ENCODE peak calls at places on chromosomes 12 and 14, in nine cellular contexts. K, O, S, R, P, B, Q, G and H are unnamed samples.

GRCh38 chr12:49346659-49347306 is at the start of gene DNAJC22:
- DNase-seq in B (no peak), Q (no peak), G (peak), K (no peak), S (no peak), P (no peak), O (no peak), R (peak), H (peak)

GRCh38 chr12:13465641-13466040 is 269.1 kb downstream of the EMP1 start:
- DNase-seq in B (no peak), P (no peak), S (no peak), O (no peak), K (no peak), Q (peak), R (no peak), G (no peak), H (peak)

GRCh38 chr12:110561471-110562201 is 21.5 kb downstream of the PPTC7 start:
- DNase-seq in B (no peak), Q (peak), O (no peak), P (peak), S (no peak), R (no peak), G (no peak), K (no peak), H (no peak)

GRCh38 chr12:76417116-76417515 is 68.9 kb upstream of the BBS10 start:
- DNase-seq in B (no peak), K (no peak), G (no peak), R (no peak), S (no peak), P (no peak), O (no peak), Q (no peak), H (no peak)

GRCh38 chr14:28785096-28785952 is 18.7 kb downstream of the FOXG1 start:
- DNase-seq in K (no peak), R (no peak), Q (no peak), P (peak), B (no peak), S (no peak), O (no peak), G (peak), H (no peak)

GRCh38 chr14:24513009-24513408 is 4.9 kb upstream of the CMA1 start:
- DNase-seq in O (no peak), B (peak), K (no peak), R (no peak), S (no peak), Q (no peak), G (peak), P (no peak), H (peak)

GRCh38 chr14:103378042-103378854 is 7.0 kb upstream of the MARK3 start:
- DNase-seq in R (no peak), K (no peak), S (no peak), B (no peak), Q (no peak), O (no peak), P (no peak), G (no peak), H (no peak)

GRCh38 chr12:70837026-70837425 is 83.5 kb downstream of the PTPRR start:
- DNase-seq in Q (no peak), R (no peak), P (no peak), K (no peak), O (no peak), S (no peak), G (no peak), B (no peak), H (no peak)

GRCh38 chr12:2283480-2283879 is 230.7 kb downstream of the CACNA1C start:
- DNase-seq in B (no peak), O (no peak), Q (no peak), S (no peak), G (no peak), K (no peak), P (no peak), R (no peak), H (no peak)

GRCh38 chr14:103521438-103521961 is 1.1 kb downstream of the CKB start:
- DNase-seq in O (no peak), B (no peak), K (no peak), R (no peak), G (no peak), S (no peak), P (no peak), Q (no peak), H (peak)

GRCh38 chr14:61343471-61343870 is 22.1 kb downstream of the PRKCH start:
- DNase-seq in P (no peak), S (no peak), O (no peak), R (no peak), B (no peak), G (no peak), Q (no peak), K (no peak), H (peak)

GRCh38 chr14:56339855-56340701 is 221.9 kb downstream of the PELI2 start:
- DNase-seq in K (peak), B (peak), R (peak), Q (peak), O (peak), S (no peak), P (peak), G (peak), H (peak)

GRCh38 chr12:92544321-92544720 is 158.5 kb upstream of the PLEKHG7 start:
- DNase-seq in R (no peak), O (no peak), Q (no peak), K (no peak), P (no peak), S (no peak), B (no peak), G (no peak), H (no peak)